ENCODE peak calls at places on chromosomes 12 and 14, in nine cellular contexts. Q is heart left ventricle, C is transverse colon, K is lower leg skin, X is K562, H is H54, F is prostate gland, Y is adrenal gland, B is NB4. I is an unnamed sample.

GRCh38 chr12:29334911-29335310 is 46.1 kb downstream of the ERGIC2 start:
- DNase-seq in Q (no peak), C (no peak), K (no peak), X (no peak), H (no peak), F (no peak), Y (no peak), B (no peak), I (no peak)

GRCh38 chr14:105315211-105315721 is 718 bp downstream of the PACS2 start:
- DNase-seq in Q (no peak), C (peak; percentile 66), K (peak; percentile 92), X (no peak), H (no peak), F (peak; percentile 29), Y (peak; percentile 51), B (peak; percentile 33), I (no peak)

GRCh38 chr14:68814376-68815287 is 21.8 kb upstream of the ZFP36L1 start:
- DNase-seq in Q (no peak), C (peak; percentile 59), K (no peak), X (peak; percentile 69), H (no peak), F (no peak), Y (peak; percentile 72), B (peak; percentile 58), I (no peak)

GRCh38 chr12:1099158-1099557 is 108.1 kb downstream of the ERC1 start:
- DNase-seq in Q (no peak), C (peak; percentile 33), K (no peak), X (no peak), H (no peak), F (no peak), Y (no peak), B (no peak), I (peak; percentile 20)

GRCh38 chr12:91901675-91902074 is 244.0 kb downstream of the BTG1 start:
- DNase-seq in Q (no peak), C (no peak), K (no peak), X (no peak), H (no peak), F (no peak), Y (no peak), B (no peak), I (no peak)

GRCh38 chr14:67331368-67332125 is 28.1 kb downstream of the ATP6V1D start:
- DNase-seq in Q (no peak), C (no peak), K (no peak), X (no peak), H (no peak), F (no peak), Y (no peak), B (no peak), I (no peak)

GRCh38 chr14:77204457-77204796 is 22.8 kb downstream of the TMEM63C start:
- DNase-seq in Q (no peak), C (no peak), K (no peak), X (no peak), H (no peak), F (peak; percentile 14), Y (no peak), B (no peak), I (no peak)

GRCh38 chr14:77872971-77873370 is 73.1 kb downstream of the ADCK1 start:
- DNase-seq in Q (no peak), C (no peak), K (no peak), X (no peak), H (no peak), F (no peak), Y (no peak), B (no peak), I (no peak)

DNA sequence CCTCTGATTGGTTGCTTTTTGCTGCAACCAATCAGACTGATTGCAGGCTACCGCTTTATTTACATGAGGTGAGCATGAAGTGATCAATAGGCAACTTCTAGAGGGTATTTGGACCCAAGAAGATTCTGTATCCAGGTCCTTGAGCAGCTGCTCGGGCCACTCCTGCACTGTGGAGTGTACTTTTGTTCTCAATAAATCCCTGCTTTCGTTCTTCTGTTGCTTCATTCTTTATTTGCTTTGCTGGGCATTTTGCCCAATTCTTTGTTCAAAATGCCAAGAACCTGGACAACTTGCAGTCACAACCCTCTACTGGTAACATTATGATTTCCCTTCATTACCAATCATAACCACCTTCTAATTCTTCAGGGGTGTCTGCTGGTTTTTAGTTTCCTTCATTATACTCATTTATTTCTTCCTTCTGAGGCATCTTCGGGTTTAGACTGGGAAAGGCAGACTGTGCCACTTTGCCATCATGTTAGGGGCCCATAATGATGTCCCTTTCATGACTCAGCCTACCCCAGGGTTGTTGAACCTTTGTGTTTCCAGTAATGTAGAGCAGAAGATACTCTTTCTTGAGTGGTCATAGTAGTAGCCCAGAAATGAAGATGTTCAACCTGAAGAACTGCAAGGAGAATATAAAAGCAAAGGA is 43.4 kb upstream of the LIMA1 start:
- DNase-seq in Q (no peak), C (peak; percentile 50), K (peak; percentile 12), X (no peak), H (no peak), F (peak; percentile 85), Y (peak; percentile 35), B (no peak), I (no peak)
- TF ChIP-seq POLR2A in Q (no peak), C (no peak), K (no peak), X (no peak), H (no peak), F (no peak), Y (peak; percentile 15), B (no peak), I (no peak)

GRCh38 chr14:20799955-20800544 is 2.6 kb downstream of the RNASE1 start:
- DNase-seq in Q (peak; percentile 67), C (no peak), K (no peak), X (peak; percentile 70), H (no peak), F (no peak), Y (peak; percentile 67), B (peak; percentile 70), I (no peak)

GRCh38 chr14:20803221-20803620 is 577 bp upstream of the RNASE1 start:
- DNase-seq in Q (no peak), C (no peak), K (no peak), X (peak; percentile 65), H (no peak), F (no peak), Y (no peak), B (no peak), I (no peak)

GRCh38 chr14:20802341-20803084 is at the start of gene RNASE1:
- DNase-seq in Q (no peak), C (peak; percentile 72), K (no peak), X (peak; percentile 65), H (no peak), F (no peak), Y (peak; percentile 76), B (no peak), I (no peak)

GRCh38 chr14:20799444-20799843 is 3.2 kb downstream of the RNASE1 start:
- DNase-seq in Q (no peak), C (no peak), K (no peak), X (peak; percentile 77), H (no peak), F (no peak), Y (no peak), B (no peak), I (no peak)

GRCh38 chr14:20801726-20802125 is 918 bp downstream of the RNASE1 start:
- DNase-seq in Q (peak; percentile 69), C (peak; percentile 41), K (no peak), X (peak; percentile 63), H (no peak), F (no peak), Y (no peak), B (no peak), I (no peak)
- TF ChIP-seq POLR2A in Q (no peak), C (no peak), K (no peak), X (no peak), H (no peak), F (no peak), Y (no peak), B (no peak), I (no peak)

GRCh38 chr12:130290114-130290513 is 47.6 kb upstream of the PIWIL1 start:
- DNase-seq in Q (no peak), C (no peak), K (no peak), X (no peak), H (no peak), F (no peak), Y (no peak), B (no peak), I (no peak)

GRCh38 chr12:130288201-130288600 is 49.5 kb upstream of the PIWIL1 start:
- DNase-seq in Q (no peak), C (no peak), K (no peak), X (no peak), H (no peak), F (no peak), Y (no peak), B (no peak), I (no peak)

GRCh38 chr12:130281157-130281799 is 56.4 kb upstream of the PIWIL1 start:
- DNase-seq in Q (no peak), C (peak; percentile 15), K (no peak), X (peak; percentile 50), H (no peak), F (no peak), Y (no peak), B (peak; percentile 15), I (no peak)

GRCh38 chr12:130286741-130287140 is 50.9 kb upstream of the PIWIL1 start:
- DNase-seq in Q (no peak), C (no peak), K (no peak), X (no peak), H (no peak), F (no peak), Y (no peak), B (no peak), I (no peak)

DNA sequence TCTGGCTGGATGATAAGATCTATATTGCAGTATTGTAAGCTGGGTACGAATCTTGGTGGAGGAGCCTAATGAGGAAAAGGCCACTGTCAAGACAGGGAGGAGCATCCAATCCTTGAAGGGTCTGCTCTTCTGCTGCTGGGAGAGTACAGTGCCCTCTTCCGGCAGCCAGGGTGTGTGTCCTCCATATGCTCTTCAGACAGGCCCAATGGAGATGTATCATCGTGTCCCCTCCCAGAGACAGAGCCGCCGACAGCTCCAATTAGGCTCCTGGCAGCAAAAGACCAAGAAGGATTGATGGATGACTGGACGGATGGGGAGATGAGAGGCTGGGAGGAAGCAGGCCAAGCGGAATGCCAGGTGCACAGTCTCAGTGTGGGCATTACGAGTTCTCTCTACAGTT is 51.6 kb upstream of the PIWIL1 start:
- DNase-seq in Q (no peak), C (no peak), K (no peak), X (peak; percentile 24), H (no peak), F (no peak), Y (no peak), B (peak; percentile 24), I (no peak)
- TF ChIP-seq POLR2A in Q (no peak), C (no peak), K (no peak), X (no peak), H (no peak), F (no peak), Y (no peak), B (no peak), I (no peak)

GRCh38 chr12:11171145-11171952 is at the start of gene SMIM10L1:
- DNase-seq in Q (peak; percentile 95), C (peak; percentile 93), K (peak; percentile 97), X (peak; percentile 93), H (peak; percentile 78), F (peak; percentile 88), Y (peak; percentile 94), B (peak; percentile 95), I (peak; percentile 57)
- TF ChIP-seq POLR2A in Q (peak; percentile 71), C (peak; percentile 73), K (no peak), X (peak; percentile 91), H (peak; percentile 87), F (peak; percentile 30), Y (peak; percentile 77), B (peak; percentile 76), I (peak; percentile 89)

I was measured in GM12892.